ENCODE peak calls at places on chromosomes 3 and 15, in six cellular contexts. I is HS-5, T is iPS-NIHi11, O is SJSA1, A is Peyer's patch, N is coronary artery. X is an unnamed sample.

GRCh38 chr3:188271226-188271894 is 117.4 kb downstream of the LPP start:
- DNase-seq in T (no peak), N (no peak), A (no peak), I (no peak), O (no peak), X (no peak)

GRCh38 chr15:34795267-34796081 is at the start of gene ACTC1:
- DNase-seq in O (peak), I (no peak), N (peak), T (peak), A (no peak), X (no peak)

GRCh38 chr3:16482770-16483531 is 30.5 kb downstream of the RFTN1 start:
- DNase-seq in O (peak), I (no peak), A (peak), N (no peak), T (peak), X (peak)

GRCh38 chr15:64153480-64154367 is 2.2 kb downstream of the SNX22 start:
- DNase-seq in A (peak), I (peak), N (peak), O (peak), T (peak), X (peak)

GRCh38 chr15:34993877-34994276 is 5.8 kb upstream of the ZNF770 start:
- DNase-seq in I (no peak), N (no peak), T (no peak), O (no peak), A (no peak), X (no peak)

GRCh38 chr3:154780263-154780662 is 299.9 kb upstream of the MME start:
- DNase-seq in N (no peak), T (no peak), O (no peak), I (no peak), A (no peak), X (no peak)

GRCh38 chr3:121747976-121748375 is 1.6 kb downstream of the GOLGB1 start:
- DNase-seq in T (no peak), N (no peak), I (no peak), O (no peak), A (no peak), X (no peak)

GRCh38 chr3:136838641-136839555 is 20.0 kb downstream of the SLC35G2 start:
- DNase-seq in O (peak), N (no peak), T (no peak), I (peak), A (no peak), X (no peak)

GRCh38 chr3:59052803-59053411 is 3.1 kb upstream of the CFAP20DC start:
- DNase-seq in N (no peak), I (no peak), T (peak), A (no peak), O (peak), X (no peak)

GRCh38 chr15:59537384-59537783 is 74.2 kb upstream of the GCNT3 start:
- DNase-seq in A (no peak), O (no peak), N (no peak), T (no peak), I (no peak), X (no peak)

GRCh38 chr3:55190296-55190695 is 262.4 kb upstream of the LRTM1 start:
- DNase-seq in I (no peak), A (no peak), T (no peak), O (peak), N (no peak), X (no peak)

GRCh38 chr3:71299160-71299559 is 284.4 kb downstream of the FOXP1 start:
- DNase-seq in N (no peak), O (no peak), T (no peak), A (no peak), I (no peak), X (no peak)

GRCh38 chr3:43290961-43291360 is 4.6 kb downstream of the SNRK start:
- DNase-seq in I (no peak), T (no peak), A (no peak), O (no peak), N (no peak), X (no peak)

GRCh38 chr3:189530822-189531221 is 100.4 kb upstream of the TP63 start:
- DNase-seq in O (peak), A (no peak), I (no peak), N (no peak), T (no peak), X (no peak)

GRCh38 chr3:186567072-186567921 is at the start of gene TBCCD1:
- DNase-seq in T (peak), A (peak), I (peak), N (peak), O (peak), X (peak)

GRCh38 chr3:110710605-110711004 is 361.0 kb upstream of the NECTIN3 start:
- DNase-seq in N (no peak), O (no peak), T (no peak), A (no peak), I (no peak), X (no peak)

GRCh38 chr3:177294221-177294620 is 96.9 kb upstream of the TBL1XR1 start:
- DNase-seq in O (no peak), T (peak), A (no peak), I (no peak), N (no peak), X (no peak)

GRCh38 chr3:12670789-12671450 is 7.0 kb upstream of the RAF1 start:
- DNase-seq in O (no peak), I (no peak), A (no peak), T (no peak), N (no peak), X (no peak)

GRCh38 chr3:114709102-114709501 is 415.3 kb downstream of the TIGIT start:
- DNase-seq in A (no peak), I (no peak), N (no peak), T (no peak), O (no peak), X (no peak)

GRCh38 chr3:150956376-150956775 is 16.2 kb downstream of the CLRN1 start:
- DNase-seq in O (no peak), A (no peak), T (no peak), N (no peak), I (peak), X (no peak)

GRCh38 chr15:63605816-63606215 is 8.6 kb downstream of the FBXL22 start:
- DNase-seq in N (no peak), I (no peak), O (no peak), T (no peak), A (peak), X (peak)

GRCh38 chr3:56205406-56205805 is 262.9 kb downstream of the ERC2 start:
- DNase-seq in O (no peak), A (no peak), T (no peak), N (no peak), I (no peak), X (no peak)

GRCh38 chr15:66673410-66674322 is 28.4 kb upstream of the SMAD6 start:
- DNase-seq in N (no peak), I (no peak), O (no peak), T (peak), A (peak), X (peak)

GRCh38 chr15:29563112-29563511 is 259.2 kb downstream of the TJP1 start:
- DNase-seq in N (no peak), A (no peak), I (no peak), T (no peak), O (no peak), X (no peak)

GRCh38 chr3:160707187-160707789 is 30.3 kb downstream of the ARL14 start:
- DNase-seq in T (peak), O (no peak), N (no peak), I (no peak), A (peak), X (peak)

GRCh38 chr3:143408771-143409170 is 289.2 kb downstream of the CHST2 start:
- DNase-seq in O (no peak), T (no peak), I (no peak), A (no peak), N (no peak), X (no peak)

GRCh38 chr3:169600732-169601131 is 62.8 kb downstream of the MECOM start:
- DNase-seq in N (no peak), T (no peak), O (no peak), I (no peak), A (no peak), X (no peak)